ENCODE peak calls at places on chromosomes 13 and 19, in nine cellular contexts. A is neural progenitor cell, S is DMS 273 treated with DMSO at 0.1 percent for 48 hours, O is SW 1271, Q is foreskin fibroblast, G is kidney, I is H54, F is HCT116, P is anterior cingulate cortex. V is an unnamed sample.

GRCh38 chr13:108313382-108313781 is 43.9 kb downstream of the TNFSF13B start:
- DNase-seq in A (no peak), S (no peak), O (no peak), Q (no peak), G (no peak), I (no peak), F (no peak), P (no peak), V (no peak)

GRCh38 chr13:114105351-114106225 is 26.8 kb downstream of the RASA3 start:
- DNase-seq in A (no peak), S (no peak), O (no peak), Q (peak; percentile 52), G (peak; percentile 63), I (no peak), F (no peak), P (no peak), V (no peak)

GRCh38 chr13:29905845-29906244 is 55.4 kb upstream of the UBL3 start:
- DNase-seq in A (no peak), S (no peak), O (no peak), Q (no peak), G (no peak), I (no peak), F (no peak), P (no peak), V (no peak)

GRCh38 chr13:56351041-56351440 is 789.7 kb upstream of the PRR20A start:
- DNase-seq in A (peak; percentile 23), S (no peak), O (no peak), Q (no peak), G (no peak), I (no peak), F (no peak), P (no peak), V (no peak)

GRCh38 chr19:36115453-36116343 is at the start of gene TBCB:
- DNase-seq in A (peak; percentile 86), S (no peak), O (peak; percentile 76), Q (no peak), G (peak; percentile 95), I (peak; percentile 83), F (no peak), P (no peak), V (no peak)

GRCh38 chr19:48249502-48250014 is 6.2 kb downstream of the CARD8 start:
- DNase-seq in A (no peak), S (no peak), O (peak; percentile 82), Q (no peak), G (no peak), I (no peak), F (no peak), P (no peak), V (no peak)

GRCh38 chr19:41192574-41193419 is at the start of gene CYP2S1:
- DNase-seq in A (peak; percentile 89), S (no peak), O (no peak), Q (no peak), G (no peak), I (no peak), F (peak; percentile 15), P (no peak), V (no peak)

GRCh38 chr13:99656092-99656745 is 154.9 kb downstream of the TM9SF2 start:
- DNase-seq in A (peak; percentile 89), S (peak; percentile 64), O (peak; percentile 75), Q (peak; percentile 59), G (no peak), I (peak; percentile 77), F (peak; percentile 55), P (peak; percentile 57), V (peak; percentile 61)

GRCh38 chr19:11088508-11089253 is 582 bp upstream of the LDLR start:
- DNase-seq in A (no peak), S (no peak), O (no peak), Q (no peak), G (no peak), I (no peak), F (no peak), P (peak; percentile 29), V (no peak)

GRCh38 chr19:45087531-45087930 is 5.4 kb upstream of the PPP1R37 start:
- DNase-seq in A (no peak), S (no peak), O (no peak), Q (no peak), G (no peak), I (no peak), F (no peak), P (no peak), V (no peak)

V was measured in T1000.